ENCODE peak calls at places on chromosomes 2 and 18, in six cellular contexts. O, U, V, X, T and M are unnamed samples.

GRCh38 chr2:120939595-120940318 is 204.1 kb downstream of the GLI2 start:
- DNase-seq in O (no peak), U (no peak), V (peak), X (no peak), T (no peak), M (no peak)

GRCh38 chr2:64653174-64654062 is at the start of gene SERTAD2:
- DNase-seq in O (peak), U (peak), V (peak), X (peak), T (peak), M (peak)

GRCh38 chr2:31318360-31319336 is 84.7 kb downstream of the EHD3 start:
- DNase-seq in O (no peak), U (no peak), V (no peak), X (peak), T (no peak), M (no peak)

GRCh38 chr2:129709030-129709955 is 270.2 kb upstream of the RAB6C start:
- DNase-seq in O (no peak), U (no peak), V (no peak), X (no peak), T (no peak), M (no peak)

GRCh38 chr2:181196401-181196800 is 216.0 kb downstream of the UBE2E3 start:
- DNase-seq in O (no peak), U (no peak), V (no peak), X (no peak), T (no peak), M (no peak)

GRCh38 chr2:11749646-11750349 is 3.4 kb downstream of the LPIN1 start:
- DNase-seq in O (no peak), U (no peak), V (no peak), X (no peak), T (peak), M (no peak)

GRCh38 chr2:174827371-174828369 is 63.4 kb upstream of the CHRNA1 start:
- DNase-seq in O (no peak), U (no peak), V (peak), X (no peak), T (no peak), M (no peak)

GRCh38 chr18:23743733-23744333 is 54.6 kb downstream of the LAMA3 start:
- DNase-seq in O (no peak), U (no peak), V (no peak), X (no peak), T (no peak), M (peak)

GRCh38 chr2:52264488-52264887 is 1232.6 kb upstream of the NRXN1 start:
- DNase-seq in O (no peak), U (no peak), V (no peak), X (no peak), T (no peak), M (peak)

GRCh38 chr2:111122631-111123421 is 2.1 kb downstream of the BCL2L11 start:
- DNase-seq in O (peak), U (no peak), V (peak), X (peak), T (no peak), M (peak)

GRCh38 chr18:79199691-79200374 is 130.6 kb downstream of the ATP9B start:
- DNase-seq in O (no peak), U (no peak), V (no peak), X (no peak), T (no peak), M (no peak)

GRCh38 chr2:77807531-77808215 is 285.5 kb upstream of the LRRTM4 start:
- DNase-seq in O (no peak), U (no peak), V (no peak), X (no peak), T (no peak), M (no peak)

GRCh38 chr2:143128681-143129580 is at the start of gene ARHGAP15:
- DNase-seq in O (peak), U (peak), V (no peak), X (peak), T (peak), M (no peak)

GRCh38 chr2:1884933-1885580 is 140.7 kb upstream of the PXDN start:
- DNase-seq in O (no peak), U (no peak), V (peak), X (no peak), T (no peak), M (no peak)

GRCh38 chr18:63138469-63139340 is 180.9 kb downstream of the BCL2 start:
- DNase-seq in O (no peak), U (no peak), V (no peak), X (no peak), T (no peak), M (no peak)

GRCh38 chr2:33589444-33589843 is 9.7 kb downstream of the FAM98A start:
- DNase-seq in O (no peak), U (no peak), V (no peak), X (no peak), T (no peak), M (no peak)

GRCh38 chr2:240926516-240927389 is 20.6 kb downstream of the CROCC2 start:
- DNase-seq in O (no peak), U (no peak), V (peak), X (no peak), T (no peak), M (no peak)

GRCh38 chr2:96408631-96409542 is 73.3 kb downstream of the NCAPH start:
- DNase-seq in O (peak), U (no peak), V (no peak), X (no peak), T (no peak), M (no peak)

GRCh38 chr2:26640781-26641564 is at the start of gene CIB4:
- DNase-seq in O (no peak), U (no peak), V (no peak), X (no peak), T (no peak), M (no peak)

GRCh38 chr18:45861926-45862325 is 36.5 kb downstream of the SIGLEC15 start:
- DNase-seq in O (no peak), U (no peak), V (no peak), X (no peak), T (no peak), M (no peak)

GRCh38 chr2:174535083-174535482 is 48.3 kb upstream of the GPR155 start:
- DNase-seq in O (no peak), U (no peak), V (no peak), X (no peak), T (no peak), M (no peak)

GRCh38 chr18:37440206-37440605 is 125.4 kb downstream of the CELF4 start:
- DNase-seq in O (no peak), U (no peak), V (no peak), X (no peak), T (no peak), M (no peak)

GRCh38 chr18:48326901-48327675 is 82.1 kb downstream of the ZBTB7C start:
- DNase-seq in O (no peak), U (no peak), V (peak), X (no peak), T (no peak), M (no peak)

GRCh38 chr2:3193423-3194330 is 183.9 kb downstream of the EIPR1 start:
- DNase-seq in O (no peak), U (no peak), V (no peak), X (no peak), T (no peak), M (no peak)

GRCh38 chr2:43025709-43026290 is 200.6 kb downstream of the ZFP36L2 start:
- DNase-seq in O (no peak), U (no peak), V (no peak), X (no peak), T (no peak), M (no peak)

GRCh38 chr2:68747413-68747812 is 12.8 kb downstream of the ARHGAP25 start:
- DNase-seq in O (peak), U (no peak), V (no peak), X (peak), T (no peak), M (no peak)

GRCh38 chr2:85438291-85439110 is 20.0 kb downstream of the SH2D6 start:
- DNase-seq in O (no peak), U (no peak), V (no peak), X (no peak), T (no peak), M (no peak)

GRCh38 chr2:48417843-48418838 is 111.8 kb upstream of the STON1 start:
- DNase-seq in O (no peak), U (no peak), V (no peak), X (peak), T (no peak), M (no peak)

GRCh38 chr18:26406854-26407517 is 141.4 kb downstream of the KCTD1 start:
- DNase-seq in O (no peak), U (no peak), V (no peak), X (no peak), T (no peak), M (no peak)